ENCODE peak calls at places on chromosome 21, in nine cellular contexts. One of them, this sample, is unnamed.
A peak's percentile ranks its signal among the peaks of the same experiment; 100 is the strongest.

GRCh38 chr21:37202221-37202805 is 64.8 kb downstream of the VPS26C start:
- DNase-seq in IMR-90: no peak
- DNase-seq in endothelial cell of umbilical vein: no peak
- DNase-seq in A549: no peak
- DNase-seq in gastrocnemius medialis: no peak
- DNase-seq in breast epithelium: no peak
- DNase-seq in K562: no peak
- DNase-seq in heart left ventricle: no peak
- DNase-seq in HCT116: no peak
- DNase-seq in this sample: no peak

GRCh38 chr21:14741237-14741636 is 195.1 kb upstream of the SAMSN1 start:
- DNase-seq in IMR-90: no peak
- DNase-seq in endothelial cell of umbilical vein: no peak
- DNase-seq in A549: no peak
- DNase-seq in gastrocnemius medialis: no peak
- DNase-seq in breast epithelium: no peak
- DNase-seq in K562: no peak
- DNase-seq in heart left ventricle: no peak
- DNase-seq in HCT116: peak; percentile 13
- DNase-seq in this sample: no peak

GRCh38 chr21:18153063-18153462 is 91.6 kb upstream of the CHODL start:
- DNase-seq in IMR-90: no peak
- DNase-seq in endothelial cell of umbilical vein: peak; percentile 20
- DNase-seq in A549: no peak
- DNase-seq in gastrocnemius medialis: no peak
- DNase-seq in breast epithelium: no peak
- DNase-seq in K562: no peak
- DNase-seq in heart left ventricle: no peak
- DNase-seq in HCT116: no peak
- DNase-seq in this sample: no peak

GRCh38 chr21:14630556-14631069 is 84.5 kb upstream of the SAMSN1 start:
- DNase-seq in IMR-90: no peak
- DNase-seq in endothelial cell of umbilical vein: no peak
- DNase-seq in A549: no peak
- DNase-seq in gastrocnemius medialis: no peak
- DNase-seq in breast epithelium: no peak
- DNase-seq in K562: no peak
- DNase-seq in heart left ventricle: no peak
- DNase-seq in HCT116: no peak
- DNase-seq in this sample: no peak

GRCh38 chr21:30146558-30147282 is 19.9 kb downstream of the CLDN17 start:
- DNase-seq in IMR-90: no peak
- DNase-seq in endothelial cell of umbilical vein: no peak
- DNase-seq in A549: no peak
- DNase-seq in gastrocnemius medialis: no peak
- DNase-seq in breast epithelium: peak; percentile 80
- DNase-seq in K562: no peak
- DNase-seq in heart left ventricle: no peak
- DNase-seq in HCT116: no peak
- DNase-seq in this sample: no peak

GRCh38 chr21:26850116-26850643 is 5.0 kb upstream of the ADAMTS1 start:
- DNase-seq in IMR-90: peak; percentile 59
- DNase-seq in endothelial cell of umbilical vein: peak; percentile 75
- DNase-seq in A549: no peak
- DNase-seq in gastrocnemius medialis: no peak
- DNase-seq in breast epithelium: no peak
- DNase-seq in K562: no peak
- DNase-seq in heart left ventricle: no peak
- DNase-seq in HCT116: peak; percentile 2
- DNase-seq in this sample: no peak

GRCh38 chr21:15023782-15024181 is 41.0 kb downstream of the NRIP1 start:
- DNase-seq in IMR-90: peak; percentile 70
- DNase-seq in endothelial cell of umbilical vein: no peak
- DNase-seq in A549: no peak
- DNase-seq in gastrocnemius medialis: no peak
- DNase-seq in breast epithelium: no peak
- DNase-seq in K562: no peak
- DNase-seq in heart left ventricle: no peak
- DNase-seq in HCT116: no peak
- DNase-seq in this sample: no peak

GRCh38 chr21:18049461-18049860 is 195.2 kb upstream of the CHODL start:
- DNase-seq in IMR-90: no peak
- DNase-seq in endothelial cell of umbilical vein: no peak
- DNase-seq in A549: no peak
- DNase-seq in gastrocnemius medialis: no peak
- DNase-seq in breast epithelium: no peak
- DNase-seq in K562: no peak
- DNase-seq in heart left ventricle: no peak
- DNase-seq in HCT116: no peak
- DNase-seq in this sample: no peak

GRCh38 chr21:23986214-23986613 is 1621.1 kb downstream of the MRPL39 start:
- DNase-seq in IMR-90: no peak
- DNase-seq in endothelial cell of umbilical vein: no peak
- DNase-seq in A549: no peak
- DNase-seq in gastrocnemius medialis: no peak
- DNase-seq in breast epithelium: no peak
- DNase-seq in K562: no peak
- DNase-seq in heart left ventricle: no peak
- DNase-seq in HCT116: no peak
- DNase-seq in this sample: no peak

GRCh38 chr21:31347435-31348032 is 3.5 kb upstream of the TIAM1 start:
- DNase-seq in IMR-90: peak; percentile 50
- DNase-seq in endothelial cell of umbilical vein: no peak
- DNase-seq in A549: peak; percentile 19
- DNase-seq in gastrocnemius medialis: no peak
- DNase-seq in breast epithelium: no peak
- DNase-seq in K562: peak; percentile 22
- DNase-seq in heart left ventricle: no peak
- DNase-seq in HCT116: no peak
- DNase-seq in this sample: no peak

GRCh38 chr21:20040768-20041167 is 957.4 kb upstream of the NCAM2 start:
- DNase-seq in IMR-90: no peak
- DNase-seq in endothelial cell of umbilical vein: peak; percentile 14
- DNase-seq in A549: no peak
- DNase-seq in gastrocnemius medialis: no peak
- DNase-seq in breast epithelium: no peak
- DNase-seq in K562: no peak
- DNase-seq in heart left ventricle: no peak
- DNase-seq in HCT116: no peak
- DNase-seq in this sample: no peak

GRCh38 chr21:25373126-25374082 is 233.9 kb downstream of the MRPL39 start:
- DNase-seq in IMR-90: no peak
- DNase-seq in endothelial cell of umbilical vein: no peak
- DNase-seq in A549: no peak
- DNase-seq in gastrocnemius medialis: no peak
- DNase-seq in breast epithelium: no peak
- DNase-seq in K562: no peak
- DNase-seq in heart left ventricle: no peak
- DNase-seq in HCT116: no peak
- DNase-seq in this sample: no peak

GRCh38 chr21:46637952-46638746 is 2.7 kb downstream of the PRMT2 start:
- DNase-seq in IMR-90: no peak
- DNase-seq in endothelial cell of umbilical vein: peak; percentile 24
- DNase-seq in A549: no peak
- DNase-seq in gastrocnemius medialis: no peak
- DNase-seq in breast epithelium: no peak
- DNase-seq in K562: no peak
- DNase-seq in heart left ventricle: no peak
- DNase-seq in HCT116: no peak
- DNase-seq in this sample: no peak

GRCh38 chr21:17742181-17742580 is 77.0 kb downstream of the C21orf91 start:
- DNase-seq in IMR-90: no peak
- DNase-seq in endothelial cell of umbilical vein: no peak
- DNase-seq in A549: no peak
- DNase-seq in gastrocnemius medialis: no peak
- DNase-seq in breast epithelium: no peak
- DNase-seq in K562: no peak
- DNase-seq in heart left ventricle: no peak
- DNase-seq in HCT116: no peak
- DNase-seq in this sample: no peak

GRCh38 chr21:37546949-37547614 is 180.5 kb downstream of the DYRK1A start:
- DNase-seq in IMR-90: no peak
- DNase-seq in endothelial cell of umbilical vein: peak; percentile 86
- DNase-seq in A549: no peak
- DNase-seq in gastrocnemius medialis: no peak
- DNase-seq in breast epithelium: no peak
- DNase-seq in K562: no peak
- DNase-seq in heart left ventricle: no peak
- DNase-seq in HCT116: no peak
- DNase-seq in this sample: no peak

GRCh38 chr21:8993943-8994639 is 1527.3 kb upstream of the TPTE start:
- DNase-seq in IMR-90: no peak
- DNase-seq in endothelial cell of umbilical vein: peak; percentile 16
- DNase-seq in A549: no peak
- DNase-seq in gastrocnemius medialis: no peak
- DNase-seq in breast epithelium: no peak
- DNase-seq in K562: no peak
- DNase-seq in heart left ventricle: no peak
- DNase-seq in HCT116: no peak
- DNase-seq in this sample: no peak

GRCh38 chr21:14273736-14274538 is 58.0 kb downstream of the RBM11 start:
- DNase-seq in IMR-90: no peak
- DNase-seq in endothelial cell of umbilical vein: no peak
- DNase-seq in A549: no peak
- DNase-seq in gastrocnemius medialis: peak; percentile 23
- DNase-seq in breast epithelium: peak; percentile 59
- DNase-seq in K562: peak; percentile 11
- DNase-seq in heart left ventricle: peak; percentile 77
- DNase-seq in HCT116: no peak
- DNase-seq in this sample: peak; percentile 73

GRCh38 chr21:36134820-36135390 is at the start of gene CBR3:
- DNase-seq in IMR-90: peak; percentile 41
- DNase-seq in endothelial cell of umbilical vein: peak; percentile 66
- DNase-seq in A549: peak; percentile 45
- DNase-seq in gastrocnemius medialis: peak; percentile 45
- DNase-seq in breast epithelium: peak; percentile 48
- DNase-seq in K562: no peak
- DNase-seq in heart left ventricle: peak; percentile 61
- DNase-seq in HCT116: no peak
- DNase-seq in this sample: peak; percentile 59
- TF ChIP-seq POLR2A in IMR-90: peak; percentile 63
- TF ChIP-seq POLR2A in endothelial cell of umbilical vein: no peak
- TF ChIP-seq POLR2A in A549: peak; percentile 68
- TF ChIP-seq POLR2A in gastrocnemius medialis: peak; percentile 43
- TF ChIP-seq POLR2A in breast epithelium: no peak
- TF ChIP-seq POLR2A in K562: no peak
- TF ChIP-seq POLR2A in heart left ventricle: no peak
- TF ChIP-seq POLR2A in HCT116: no peak
- TF ChIP-seq POLR2A in this sample: no peak

DNA sequence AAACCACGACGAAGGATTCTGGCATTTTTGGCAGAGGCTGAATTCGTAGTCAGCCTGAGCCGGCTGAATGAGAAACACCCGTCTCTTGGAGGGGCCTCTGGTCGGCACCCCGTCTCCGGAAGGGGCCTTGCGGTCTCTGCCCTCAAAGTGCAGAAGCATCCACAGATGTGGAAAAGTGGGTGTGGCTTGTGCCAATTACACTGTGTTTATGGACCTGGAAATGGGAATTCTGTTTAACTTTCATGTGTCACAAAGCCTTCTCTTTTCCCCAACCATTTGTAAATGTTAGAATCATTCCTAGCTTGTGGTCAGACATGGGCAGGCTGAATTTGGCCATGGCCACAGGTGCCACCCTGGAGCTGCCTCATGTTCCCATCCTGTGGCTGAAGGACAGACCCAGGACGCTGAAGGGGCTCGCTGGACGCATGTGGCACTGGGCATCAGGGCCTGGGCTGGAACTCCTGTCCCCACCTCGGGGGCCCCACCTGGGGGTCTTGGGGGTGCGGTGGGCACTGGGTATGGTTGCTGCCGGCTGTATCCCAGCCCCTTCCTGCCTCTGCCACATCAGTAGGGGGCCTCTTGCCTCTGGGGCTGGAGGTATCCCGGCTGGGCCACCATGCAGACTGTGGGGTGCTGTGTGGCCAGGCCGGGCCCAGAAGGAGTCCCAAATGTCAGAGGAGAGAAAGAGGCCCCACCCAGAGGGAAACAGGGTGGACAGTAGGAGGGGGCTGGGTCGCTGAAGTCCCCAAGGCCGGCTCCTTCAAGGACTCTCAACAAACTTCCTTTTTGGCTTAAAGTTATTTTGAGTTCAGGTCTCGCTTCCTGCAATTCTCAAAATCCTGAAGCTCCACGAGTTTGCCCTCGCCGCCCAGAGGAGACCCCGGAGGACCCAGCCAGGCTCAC is 78.8 kb downstream of the SIK1 start:
- DNase-seq in IMR-90: no peak
- DNase-seq in endothelial cell of umbilical vein: no peak
- DNase-seq in A549: no peak
- DNase-seq in gastrocnemius medialis: no peak
- DNase-seq in breast epithelium: no peak
- DNase-seq in K562: no peak
- DNase-seq in heart left ventricle: no peak
- DNase-seq in HCT116: no peak
- DNase-seq in this sample: no peak
- H3K27ac ChIP-seq in IMR-90: no peak overlapping the region
- H3K27ac ChIP-seq in endothelial cell of umbilical vein: peak overlapping the region; percentile 72
- H3K27ac ChIP-seq in A549: peak overlapping the region; percentile 100
- H3K27ac ChIP-seq in gastrocnemius medialis: peak overlapping the region; percentile 24
- H3K27ac ChIP-seq in breast epithelium: peak overlapping the region; percentile 51
- H3K27ac ChIP-seq in K562: no peak overlapping the region
- H3K27ac ChIP-seq in heart left ventricle: peak overlapping the region; percentile 50
- H3K27ac ChIP-seq in HCT116: no peak overlapping the region
- H3K27ac ChIP-seq in this sample: no peak overlapping the region

GRCh38 chr21:43355196-43355924 is 71.6 kb downstream of the SIK1 start:
- DNase-seq in IMR-90: no peak
- DNase-seq in endothelial cell of umbilical vein: no peak
- DNase-seq in A549: no peak
- DNase-seq in gastrocnemius medialis: no peak
- DNase-seq in breast epithelium: no peak
- DNase-seq in K562: no peak
- DNase-seq in heart left ventricle: no peak
- DNase-seq in HCT116: no peak
- DNase-seq in this sample: no peak
- TF ChIP-seq POLR2A in IMR-90: no peak
- TF ChIP-seq POLR2A in endothelial cell of umbilical vein: no peak
- TF ChIP-seq POLR2A in A549: no peak
- TF ChIP-seq POLR2A in gastrocnemius medialis: no peak
- TF ChIP-seq POLR2A in breast epithelium: no peak
- TF ChIP-seq POLR2A in K562: no peak
- TF ChIP-seq POLR2A in heart left ventricle: no peak
- TF ChIP-seq POLR2A in HCT116: no peak
- TF ChIP-seq POLR2A in this sample: no peak

GRCh38 chr21:45124596-45124995 is 50.2 kb downstream of the ADARB1 start:
- DNase-seq in IMR-90: no peak
- DNase-seq in endothelial cell of umbilical vein: no peak
- DNase-seq in A549: no peak
- DNase-seq in gastrocnemius medialis: no peak
- DNase-seq in breast epithelium: no peak
- DNase-seq in K562: no peak
- DNase-seq in heart left ventricle: no peak
- DNase-seq in HCT116: no peak
- DNase-seq in this sample: no peak
- H3K27ac ChIP-seq in IMR-90: no peak overlapping the region
- H3K27ac ChIP-seq in endothelial cell of umbilical vein: no peak overlapping the region
- H3K27ac ChIP-seq in A549: no peak overlapping the region
- H3K27ac ChIP-seq in gastrocnemius medialis: no peak overlapping the region
- H3K27ac ChIP-seq in breast epithelium: no peak overlapping the region
- H3K27ac ChIP-seq in K562: no peak overlapping the region
- H3K27ac ChIP-seq in heart left ventricle: no peak overlapping the region
- H3K27ac ChIP-seq in HCT116: no peak overlapping the region
- H3K27ac ChIP-seq in this sample: no peak overlapping the region

GRCh38 chr21:32360401-32360981 is 32.3 kb downstream of the URB1 start:
- DNase-seq in IMR-90: no peak
- DNase-seq in endothelial cell of umbilical vein: peak; percentile 85
- DNase-seq in A549: no peak
- DNase-seq in gastrocnemius medialis: no peak
- DNase-seq in breast epithelium: no peak
- DNase-seq in K562: no peak
- DNase-seq in heart left ventricle: no peak
- DNase-seq in HCT116: no peak
- DNase-seq in this sample: no peak
- TF ChIP-seq POLR2A in IMR-90: no peak
- TF ChIP-seq POLR2A in endothelial cell of umbilical vein: no peak
- TF ChIP-seq POLR2A in A549: no peak
- TF ChIP-seq POLR2A in gastrocnemius medialis: no peak
- TF ChIP-seq POLR2A in breast epithelium: no peak
- TF ChIP-seq POLR2A in K562: no peak
- TF ChIP-seq POLR2A in heart left ventricle: no peak
- TF ChIP-seq POLR2A in HCT116: no peak
- TF ChIP-seq POLR2A in this sample: no peak